ENCODE peak calls at places on chromosomes 12 and 14, in eight cellular contexts. F is left ventricle myocardium inferior, B is substantia nigra, R is adrenal gland, M is mammary epithelial cell, E is astrocyte, W is psoas muscle, Q is right lobe of liver. G is an unnamed sample.
A peak's percentile ranks its signal among the peaks of the same experiment; 100 is the strongest.

GRCh38 chr12:131894981-131895639 is 688 bp downstream of the ULK1 start:
- DNase-seq in F (no peak), B (no peak), R (no peak), M (no peak), E (no peak), W (peak; percentile 66), Q (no peak), G (no peak)

GRCh38 chr14:78666336-78667056 is 496.3 kb downstream of the NRXN3 start:
- DNase-seq in F (no peak), B (no peak), R (no peak), M (no peak), E (no peak), W (no peak), Q (no peak), G (no peak)

GRCh38 chr14:24298892-24299254 is 707 bp downstream of the DHRS1 start:
- DNase-seq in F (no peak), B (no peak), R (peak; percentile 51), M (peak; percentile 92), E (peak; percentile 72), W (no peak), Q (no peak), G (no peak)

GRCh38 chr14:69808919-69809808 is 12.1 kb upstream of the SLC10A1 start:
- DNase-seq in F (no peak), B (no peak), R (no peak), M (no peak), E (no peak), W (no peak), Q (no peak), G (no peak)

GRCh38 chr14:93997082-93997481 is at the start of gene CCDC197:
- DNase-seq in F (no peak), B (no peak), R (peak; percentile 13), M (peak; percentile 27), E (peak; percentile 23), W (peak; percentile 61), Q (no peak), G (no peak)

GRCh38 chr12:124551268-124552144 is 15.9 kb downstream of the NCOR2 start:
- DNase-seq in F (peak; percentile 68), B (no peak), R (peak; percentile 60), M (no peak), E (no peak), W (peak; percentile 77), Q (peak; percentile 60), G (no peak)

GRCh38 chr14:63045612-63046320 is 508 bp upstream of the KCNH5 start:
- DNase-seq in F (no peak), B (no peak), R (no peak), M (peak; percentile 42), E (peak; percentile 39), W (peak; percentile 43), Q (no peak), G (no peak)

GRCh38 chr12:52526511-52526951 is 6.3 kb upstream of the KRT5 start:
- DNase-seq in F (no peak), B (no peak), R (no peak), M (no peak), E (no peak), W (no peak), Q (no peak), G (no peak)

GRCh38 chr12:106889950-106890626 is 65.6 kb upstream of the TMEM263 start:
- DNase-seq in F (no peak), B (no peak), R (no peak), M (no peak), E (no peak), W (no peak), Q (no peak), G (no peak)

GRCh38 chr12:34339922-34340321 is 317.6 kb downstream of the ALG10 start:
- DNase-seq in F (no peak), B (no peak), R (no peak), M (no peak), E (no peak), W (no peak), Q (no peak), G (no peak)

GRCh38 chr12:89069431-89069830 is 282.9 kb downstream of the DUSP6 start:
- DNase-seq in F (no peak), B (no peak), R (no peak), M (no peak), E (peak; percentile 32), W (no peak), Q (no peak), G (no peak)

GRCh38 chr12:131783915-131784541 is 44.2 kb upstream of the MMP17 start:
- DNase-seq in F (no peak), B (no peak), R (peak; percentile 55), M (peak; percentile 64), E (peak; percentile 84), W (no peak), Q (no peak), G (no peak)

GRCh38 chr14:30193791-30194407 is 266.3 kb upstream of the PRKD1 start:
- DNase-seq in F (no peak), B (no peak), R (no peak), M (peak; percentile 17), E (peak; percentile 90), W (no peak), Q (no peak), G (no peak)

DNA sequence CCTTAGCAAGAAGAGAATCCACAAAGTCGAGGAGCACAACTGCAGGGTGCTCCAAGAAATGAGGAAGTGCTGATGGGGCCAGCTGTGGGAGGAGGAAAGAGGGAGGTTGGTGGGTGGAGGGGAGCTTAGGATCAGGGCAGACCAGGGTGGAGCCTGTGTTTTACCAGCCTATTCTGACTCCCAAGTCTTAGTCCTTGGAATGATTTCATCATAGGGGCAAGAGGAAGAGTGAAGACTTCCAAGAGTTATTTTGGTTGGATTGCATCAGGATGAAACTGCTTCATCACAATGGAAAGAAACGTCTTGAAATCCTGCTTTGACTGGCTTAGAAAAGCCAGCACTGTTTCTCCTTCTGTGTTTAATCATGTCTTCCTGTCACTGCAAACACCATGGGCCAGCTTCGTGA is 194.0 kb downstream of the DPF3 start:
- DNase-seq in F (peak; percentile 42), B (no peak), R (peak; percentile 33), M (peak; percentile 16), E (peak; percentile 51), W (peak; percentile 69), Q (no peak), G (no peak)
- H3K27ac ChIP-seq in F (peak overlapping the region; percentile 20), B (no peak overlapping the region), R (peak overlapping the region; percentile 52), M (no peak overlapping the region), E (no peak overlapping the region), W (peak overlapping the region; percentile 62), Q (no peak overlapping the region), G (peak overlapping the region; percentile 51)

DNA sequence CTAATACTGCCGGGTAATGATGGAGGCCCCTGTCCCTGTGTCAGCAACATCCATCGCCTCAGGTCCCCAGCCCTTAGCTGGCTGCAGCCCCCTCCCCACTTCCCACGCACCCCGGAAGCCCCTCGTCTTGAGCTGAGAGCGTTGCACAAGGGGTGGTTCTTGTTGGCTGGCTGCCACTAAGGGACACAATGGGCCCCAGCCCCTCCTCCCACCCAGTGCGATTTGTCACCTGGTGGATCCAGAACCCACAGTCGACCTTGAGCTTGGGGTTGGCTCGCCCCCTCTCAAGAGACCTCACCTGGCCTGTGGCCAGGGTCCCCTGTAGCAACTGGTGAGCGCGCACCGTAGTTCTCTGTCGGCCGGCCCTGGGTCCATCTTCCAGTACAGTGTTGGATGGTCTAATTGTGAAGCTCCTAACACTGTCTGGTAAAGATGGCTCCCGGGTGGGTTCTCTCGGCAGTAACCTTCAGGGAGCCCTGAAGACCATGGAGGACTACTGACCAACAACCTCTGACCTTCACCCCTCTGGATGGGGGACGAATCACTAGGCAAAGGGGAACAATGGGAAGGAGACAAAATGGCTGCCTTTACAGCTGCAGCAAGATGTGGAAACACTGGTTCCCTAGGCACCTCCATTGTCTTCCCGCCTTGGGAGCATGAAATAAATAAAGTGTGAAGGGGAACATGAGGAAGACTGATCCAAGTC is 6.6 kb downstream of the PHB2 start:
- DNase-seq in F (peak; percentile 15), B (no peak), R (no peak), M (no peak), E (no peak), W (no peak), Q (no peak), G (no peak)
- H3K27ac ChIP-seq in F (peak overlapping the region; percentile 86), B (no peak overlapping the region), R (peak overlapping the region; percentile 93), M (peak overlapping the region; percentile 88), E (no peak overlapping the region), W (peak overlapping the region; percentile 85), Q (no peak overlapping the region), G (no peak overlapping the region)

GRCh38 chr14:66137076-66137475 is 349.1 kb upstream of the CCDC196 start:
- DNase-seq in F (no peak), B (no peak), R (no peak), M (no peak), E (no peak), W (no peak), Q (no peak), G (no peak)
- H3K27ac ChIP-seq in F (no peak overlapping the region), B (no peak overlapping the region), R (no peak overlapping the region), M (no peak overlapping the region), E (no peak overlapping the region), W (no peak overlapping the region), Q (no peak overlapping the region), G (no peak overlapping the region)

DNA sequence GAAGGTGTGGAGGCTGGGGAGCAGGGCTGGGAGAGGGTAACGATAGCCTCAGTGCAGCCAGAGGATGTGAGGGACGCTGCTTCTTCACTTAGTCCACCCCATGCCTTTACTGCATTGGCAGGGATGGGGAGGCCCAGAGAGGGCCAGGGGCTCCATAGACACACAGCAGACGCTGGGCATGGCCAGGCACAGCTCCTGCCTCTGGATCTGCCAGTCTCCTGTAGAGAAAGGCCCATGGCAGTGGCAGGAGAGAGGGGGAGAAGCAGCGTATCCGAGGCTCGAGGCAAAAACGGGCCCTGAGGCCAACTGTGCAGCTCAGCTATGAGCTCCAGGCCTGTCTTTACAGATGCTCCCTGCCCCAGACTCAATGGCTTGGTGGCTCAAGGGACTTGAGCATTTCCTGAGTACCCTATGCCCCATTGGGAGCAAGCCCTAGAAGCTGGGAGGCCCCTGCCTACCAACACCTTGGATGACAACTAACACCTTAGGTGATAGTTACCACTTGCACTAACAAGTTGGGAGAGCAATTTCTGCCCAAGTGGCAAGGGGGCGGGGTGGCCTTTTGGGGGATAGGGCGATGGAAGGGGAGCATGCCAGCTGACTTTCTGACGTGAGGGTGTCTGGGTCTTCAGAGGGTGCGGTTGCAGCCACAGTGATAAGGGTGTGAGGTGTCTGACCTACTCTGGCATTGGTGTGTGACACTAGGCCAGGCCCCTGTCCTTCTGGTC is 5.0 kb upstream of the LBHD2 start:
- DNase-seq in F (no peak), B (no peak), R (no peak), M (no peak), E (no peak), W (peak; percentile 47), Q (no peak), G (no peak)
- H3K27ac ChIP-seq in F (no peak overlapping the region), B (no peak overlapping the region), R (no peak overlapping the region), M (no peak overlapping the region), E (no peak overlapping the region), W (no peak overlapping the region), Q (no peak overlapping the region), G (no peak overlapping the region)

GRCh38 chr12:95096378-95096777 is 23.0 kb upstream of the NR2C1 start:
- DNase-seq in F (no peak), B (no peak), R (no peak), M (no peak), E (no peak), W (no peak), Q (no peak), G (no peak)
- H3K27ac ChIP-seq in F (peak overlapping the region; percentile 54), B (no peak overlapping the region), R (peak overlapping the region; percentile 60), M (no peak overlapping the region), E (no peak overlapping the region), W (peak overlapping the region; percentile 23), Q (no peak overlapping the region), G (no peak overlapping the region)

DNA sequence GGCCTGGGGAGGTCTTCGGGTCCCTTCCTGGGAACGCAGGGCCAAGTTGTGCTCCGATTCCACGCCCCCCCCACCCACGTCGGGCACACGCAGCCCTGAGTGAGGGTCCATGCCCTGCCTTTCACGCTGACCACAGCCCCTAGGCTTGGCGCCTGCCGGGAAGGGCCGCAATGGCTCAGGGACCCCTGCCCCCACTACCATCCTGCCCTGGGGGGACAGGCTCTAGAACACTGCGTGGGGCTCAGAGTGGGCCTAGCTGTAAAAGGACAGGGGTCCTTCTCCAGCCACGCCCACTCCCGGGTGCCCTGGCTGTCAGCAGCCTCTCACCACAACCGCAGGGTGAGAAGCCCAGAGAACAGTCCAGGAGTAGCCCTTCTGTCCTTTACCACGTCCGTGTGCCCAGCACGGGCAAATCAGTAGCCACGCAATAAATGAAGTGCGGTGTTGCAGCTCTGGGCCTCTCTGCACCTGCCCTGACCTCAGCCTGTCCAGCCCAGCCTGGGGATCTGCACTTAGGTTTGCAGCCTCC is 9.4 kb upstream of the GPR68 start:
- DNase-seq in F (no peak), B (no peak), R (no peak), M (no peak), E (no peak), W (no peak), Q (no peak), G (no peak)
- H3K27ac ChIP-seq in F (peak overlapping the region; percentile 49), B (peak overlapping the region; percentile 38), R (no peak overlapping the region), M (no peak overlapping the region), E (no peak overlapping the region), W (no peak overlapping the region), Q (no peak overlapping the region), G (no peak overlapping the region)